ENCODE peak calls at places on chromosomes 3 and 15, in five cellular contexts. B is NCI-H1417, W is HTR-8/SVneo, U is HuH-7, O is occipital lobe. V is an unnamed sample.

GRCh38 chr15:99324082-99324620 is 72.9 kb downstream of the LRRC28 start:
- DNase-seq in W (no peak), B (no peak), O (no peak), U (no peak), V (peak)

GRCh38 chr15:99117111-99117510 is 12.2 kb downstream of the SYNM start:
- DNase-seq in W (no peak), O (no peak), B (no peak), U (no peak), V (no peak)

GRCh38 chr3:139561959-139562676 is 22.6 kb upstream of the RBP1 start:
- DNase-seq in U (peak), W (peak), B (peak), O (no peak), V (peak)

GRCh38 chr3:188465311-188465710 is 311.4 kb downstream of the LPP start:
- DNase-seq in U (no peak), W (no peak), O (no peak), B (no peak), V (no peak)

GRCh38 chr3:170493712-170494182 is 75.1 kb downstream of the CLDN11 start:
- DNase-seq in U (peak), B (no peak), O (no peak), W (no peak), V (no peak)

GRCh38 chr3:13141183-13141582 is 68.0 kb upstream of the IQSEC1 start:
- DNase-seq in U (no peak), B (no peak), W (no peak), O (no peak), V (no peak)

GRCh38 chr3:184157206-184157605 is 2.0 kb downstream of the DVL3 start:
- DNase-seq in O (no peak), U (no peak), W (no peak), B (no peak), V (no peak)

GRCh38 chr15:64634020-64634419 is 141.4 kb downstream of the RBPMS2 start:
- DNase-seq in U (no peak), W (no peak), O (no peak), B (no peak), V (peak)

GRCh38 chr3:72244396-72244795 is 459.4 kb upstream of the PROK2 start:
- DNase-seq in U (no peak), B (no peak), W (no peak), O (no peak), V (no peak)

GRCh38 chr15:89042387-89042786 is 45.9 kb upstream of the ABHD2 start:
- DNase-seq in U (no peak), O (no peak), W (no peak), B (no peak), V (no peak)

GRCh38 chr3:32226875-32227500 is 11.5 kb upstream of the CMTM8 start:
- DNase-seq in B (no peak), O (no peak), U (no peak), W (peak), V (peak)

GRCh38 chr15:48360841-48361240 is 29.6 kb downstream of the DUT start:
- DNase-seq in U (no peak), B (no peak), W (no peak), O (no peak), V (no peak)

GRCh38 chr15:51652084-51652668 is 29.1 kb upstream of the SCG3 start:
- DNase-seq in O (no peak), B (no peak), W (no peak), U (no peak), V (no peak)

GRCh38 chr3:98108162-98108561 is 21.2 kb downstream of the OR5AC2 start:
- DNase-seq in O (no peak), W (no peak), U (no peak), B (no peak), V (no peak)

GRCh38 chr15:58081891-58082290 is 16.4 kb upstream of the ALDH1A2 start:
- DNase-seq in B (no peak), U (no peak), W (no peak), O (no peak), V (no peak)

GRCh38 chr3:29202368-29202767 is 78.5 kb upstream of the RBMS3 start:
- DNase-seq in U (no peak), W (no peak), O (no peak), B (no peak), V (no peak)

GRCh38 chr3:130935761-130936160 is 41.9 kb downstream of the ATP2C1 start:
- DNase-seq in O (no peak), W (no peak), B (no peak), U (no peak), V (no peak)

GRCh38 chr15:69311319-69311721 is 12.6 kb downstream of the PAQR5 start:
- DNase-seq in W (no peak), B (no peak), O (no peak), U (no peak), V (no peak)

V was measured in NCI-H69.